ENCODE peak calls at places on chromosomes 11 and 22, in nine cellular contexts. C is ovary, F is H1, Y is stomach, P is A549, A is K562, S is heart left ventricle, H is spleen, Q is esophagus squamous epithelium. K is an unnamed sample.

GRCh38 chr11:17240780-17241179 is 33.0 kb upstream of the PIK3C2A start:
- DNase-seq in F (no peak), Y (no peak), S (no peak), A (no peak), P (no peak), Q (no peak), C (no peak), H (no peak), K (no peak)

GRCh38 chr11:67262731-67263675 is 3.3 kb upstream of the GRK2 start:
- DNase-seq in A (peak; percentile 80), Y (peak; percentile 86), C (peak; percentile 85), P (peak; percentile 79), Q (no peak), H (peak; percentile 93), F (peak; percentile 90), S (peak; percentile 84), K (peak; percentile 83)

GRCh38 chr22:39800790-39801540 is 92.6 kb downstream of the ENTHD1 start:
- DNase-seq in F (no peak), S (no peak), C (no peak), H (no peak), A (peak; percentile 29), Y (no peak), Q (no peak), P (no peak), K (no peak)

GRCh38 chr22:37566329-37566837 is 6.1 kb downstream of the CDC42EP1 start:
- DNase-seq in C (no peak), F (no peak), H (peak; percentile 91), A (no peak), Y (no peak), S (no peak), P (no peak), Q (no peak), K (no peak)

GRCh38 chr11:78039919-78040671 is 17.0 kb upstream of the KCTD14 start:
- DNase-seq in S (peak; percentile 56), F (no peak), Y (peak; percentile 72), C (peak; percentile 65), Q (no peak), A (peak; percentile 50), P (peak; percentile 63), H (peak; percentile 79), K (peak; percentile 83)

GRCh38 chr11:31254411-31254810 is 115.1 kb downstream of the DCDC1 start:
- DNase-seq in H (no peak), S (no peak), Q (no peak), Y (no peak), C (no peak), P (no peak), F (no peak), A (no peak), K (no peak)

GRCh38 chr22:35705141-35705540 is 12.5 kb upstream of the APOL5 start:
- DNase-seq in F (no peak), P (no peak), H (no peak), C (no peak), Y (no peak), S (no peak), A (no peak), Q (no peak), K (no peak)

GRCh38 chr22:37990302-37990701 is 5.9 kb upstream of the SOX10 start:
- DNase-seq in A (no peak), S (peak; percentile 33), H (no peak), Q (no peak), Y (no peak), C (no peak), P (no peak), F (no peak), K (no peak)

GRCh38 chr11:64233913-64234839 is at the start of gene VEGFB:
- DNase-seq in A (peak; percentile 85), C (peak; percentile 78), P (peak; percentile 53), Y (peak; percentile 81), Q (no peak), H (peak; percentile 94), F (peak; percentile 75), S (peak; percentile 85), K (peak; percentile 70)

GRCh38 chr22:31295831-31296230 is 3.5 kb upstream of the PIK3IP1 start:
- DNase-seq in H (no peak), S (no peak), F (no peak), P (no peak), C (no peak), Q (no peak), Y (no peak), A (no peak), K (no peak)

GRCh38 chr11:18394928-18395734 is 768 bp downstream of the LDHA start:
- DNase-seq in C (no peak), H (peak; percentile 78), S (peak; percentile 14), Q (no peak), P (peak; percentile 21), Y (peak; percentile 31), F (peak; percentile 54), A (peak; percentile 35), K (no peak)

GRCh38 chr22:37416806-37417205 is 10.5 kb downstream of the ELFN2 start:
- DNase-seq in P (no peak), F (no peak), H (no peak), A (no peak), Q (no peak), C (no peak), Y (no peak), S (no peak), K (no peak)

GRCh38 chr11:118657238-118657637 is 22.2 kb downstream of the TREH start:
- DNase-seq in Q (no peak), S (no peak), P (no peak), F (no peak), H (no peak), C (no peak), Y (no peak), A (peak; percentile 40), K (no peak)

GRCh38 chr11:13680501-13681264 is 12.2 kb downstream of the FAR1 start:
- DNase-seq in P (no peak), F (no peak), A (no peak), S (no peak), H (no peak), Y (no peak), Q (no peak), C (no peak), K (no peak)

GRCh38 chr11:26243426-26243825 is 88.5 kb upstream of the ANO3 start:
- DNase-seq in S (no peak), A (no peak), P (no peak), H (no peak), Q (no peak), C (no peak), Y (no peak), F (no peak), K (no peak)
- H3K4me3 ChIP-seq in S (no peak overlapping the region), A (no peak overlapping the region), P (no peak overlapping the region), H (no peak overlapping the region), Q (no peak overlapping the region), C (no peak overlapping the region), Y (no peak overlapping the region), F (no peak overlapping the region), K (no peak overlapping the region)

DNA sequence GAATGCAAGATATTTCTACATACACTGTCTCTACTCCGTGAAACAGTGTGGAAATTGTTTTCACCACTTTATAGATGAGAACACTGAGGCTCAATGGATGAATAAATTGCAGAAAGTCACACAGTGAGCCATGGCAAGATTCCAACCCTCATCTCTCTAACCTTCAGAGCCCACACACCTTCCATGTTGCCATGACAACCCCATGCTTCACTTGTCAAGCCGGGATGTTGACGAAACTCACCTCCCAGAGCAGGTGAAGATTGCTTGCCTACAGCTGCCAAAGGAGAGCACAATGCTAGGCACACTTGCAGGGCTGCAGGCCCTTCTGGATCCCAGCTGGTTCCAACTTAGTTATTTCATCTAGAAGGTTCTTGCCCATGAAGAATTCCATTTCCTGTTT is 71.4 kb upstream of the SEZ6L start:
- DNase-seq in P (no peak), C (no peak), Y (no peak), Q (no peak), S (no peak), F (no peak), H (no peak), A (no peak), K (no peak)
- TF ChIP-seq POLR2A in P (no peak), C (no peak), Y (no peak), Q (no peak), S (no peak), F (no peak), H (no peak), A (no peak), K (no peak)

GRCh38 chr11:1548221-1549070 is 23.6 kb downstream of the DUSP8 start:
- DNase-seq in C (peak; percentile 62), A (peak; percentile 49), H (no peak), F (peak; percentile 81), Q (no peak), Y (peak; percentile 86), P (peak; percentile 71), S (peak; percentile 85), K (peak; percentile 87)

GRCh38 chr11:1547467-1548098 is 24.5 kb downstream of the DUSP8 start:
- DNase-seq in Q (no peak), Y (no peak), C (no peak), A (no peak), S (no peak), F (peak; percentile 67), P (no peak), H (no peak), K (no peak)

GRCh38 chr11:1546077-1546535 is 26.0 kb downstream of the DUSP8 start:
- DNase-seq in C (no peak), F (peak; percentile 74), A (no peak), H (no peak), P (no peak), Q (no peak), S (no peak), Y (no peak), K (no peak)

GRCh38 chr11:1546536-1547466 is 25.3 kb downstream of the DUSP8 start:
- DNase-seq in A (peak; percentile 90), C (no peak), S (peak; percentile 59), H (no peak), F (peak; percentile 86), Y (peak; percentile 60), Q (no peak), P (peak; percentile 58), K (peak; percentile 60)

DNA sequence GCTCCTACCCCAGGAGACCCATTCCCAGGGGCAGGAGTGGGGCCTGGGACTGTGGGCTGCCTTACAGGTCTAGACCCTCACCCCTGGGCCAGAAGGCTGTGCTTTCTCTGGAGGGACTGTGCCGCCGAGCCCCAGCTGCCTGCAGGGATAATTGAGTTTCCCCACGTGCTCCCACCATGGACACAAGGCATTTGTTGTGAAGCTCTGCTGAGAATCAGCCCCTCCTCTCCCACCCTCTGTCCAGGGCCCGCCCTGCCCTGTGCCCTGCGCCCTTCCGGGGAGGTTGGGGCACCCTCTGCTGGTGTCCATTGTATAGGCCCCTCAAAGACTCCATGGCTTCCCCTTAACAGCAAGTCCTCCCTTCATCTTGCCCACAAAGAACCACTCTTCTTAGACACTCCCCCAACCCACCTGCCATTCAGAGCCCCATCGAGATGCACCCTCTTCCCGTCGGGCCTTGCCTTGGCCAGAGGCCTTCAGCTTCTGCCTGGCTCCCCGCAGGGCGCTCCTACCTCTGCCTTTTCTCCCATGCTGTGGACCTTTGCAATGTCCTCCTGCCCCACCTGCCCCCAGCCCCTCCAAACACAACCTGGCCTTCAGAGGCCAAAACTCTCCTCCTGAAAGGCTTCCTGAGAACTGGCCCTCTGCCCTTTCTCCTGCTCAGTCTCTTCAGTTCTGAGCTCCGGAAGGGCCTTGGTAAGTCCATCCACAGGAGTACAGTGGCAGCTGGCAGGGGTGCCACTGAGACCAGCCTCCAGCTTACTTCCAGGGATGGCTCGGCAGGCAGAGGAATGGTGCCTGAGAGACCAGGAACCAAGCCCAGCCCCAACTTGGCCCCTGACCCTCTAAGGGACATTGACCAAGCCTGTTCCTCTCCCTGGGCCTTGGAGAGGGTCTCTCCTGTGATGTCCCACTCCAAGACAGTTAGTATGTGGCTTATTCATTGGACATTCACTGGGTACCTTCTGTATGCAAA is 22.4 kb downstream of the DUSP8 start:
- DNase-seq in Y (no peak), S (no peak), P (no peak), A (peak; percentile 54), Q (no peak), F (no peak), H (no peak), C (no peak), K (no peak)
- TF ChIP-seq CTCF in Y (no peak), S (no peak), P (no peak), A (peak; percentile 56), Q (no peak), F (peak; percentile 5), H (no peak), C (no peak), K (no peak)

GRCh38 chr11:94754335-94754734 is 13.8 kb upstream of the AMOTL1 start:
- DNase-seq in S (no peak), Y (no peak), C (no peak), H (no peak), P (no peak), Q (no peak), F (no peak), A (no peak), K (no peak)
- H3K4me3 ChIP-seq in S (no peak overlapping the region), Y (no peak overlapping the region), C (no peak overlapping the region), H (no peak overlapping the region), P (no peak overlapping the region), Q (no peak overlapping the region), F (no peak overlapping the region), A (no peak overlapping the region), K (no peak overlapping the region)